ENCODE peak calls at places on chromosomes 2 and 18, in eight cellular contexts. C, L, G, K, V, E, Q and X are unnamed samples. For H3K4me1, the result is how much of the 10 kb centered on the place peaks cover.

GRCh38 chr18:74558096-74558495 is 23.8 kb downstream of the CNDP1 start:
- DNase-seq in V (no peak), C (no peak), Q (no peak), G (no peak), K (no peak), E (no peak), L (no peak), X (no peak)

GRCh38 chr2:166351319-166351718 is 24.4 kb downstream of the SCN9A start:
- DNase-seq in E (no peak), Q (no peak), K (no peak), L (no peak), G (no peak), V (no peak), C (no peak), X (no peak)

GRCh38 chr2:162261032-162261945 is 18.0 kb upstream of the FAP start:
- DNase-seq in K (peak), Q (no peak), E (no peak), V (no peak), G (peak), L (peak), C (no peak), X (peak)

GRCh38 chr2:168241208-168241607 is 6.2 kb downstream of the STK39 start:
- DNase-seq in Q (no peak), L (no peak), K (no peak), C (no peak), G (no peak), E (no peak), V (no peak), X (no peak)

GRCh38 chr2:23912054-23912453 is 14.9 kb downstream of the ATAD2B start:
- DNase-seq in V (no peak), K (no peak), C (no peak), Q (no peak), L (no peak), G (no peak), E (no peak), X (no peak)

GRCh38 chr2:57981369-57981768 is 65.2 kb upstream of the VRK2 start:
- DNase-seq in E (no peak), C (no peak), G (no peak), L (no peak), K (no peak), Q (peak), V (no peak), X (no peak)

GRCh38 chr18:67514901-67515540 is 1.5 kb downstream of the DSEL start:
- DNase-seq in V (no peak), L (no peak), G (no peak), E (no peak), Q (no peak), K (no peak), C (no peak), X (no peak)

GRCh38 chr18:39037925-39038324 is 1472.3 kb upstream of the CELF4 start:
- DNase-seq in L (no peak), E (no peak), K (peak), V (no peak), G (no peak), C (no peak), Q (no peak), X (no peak)

GRCh38 chr2:57720728-57721627 is 325.6 kb upstream of the VRK2 start:
- DNase-seq in K (peak), V (no peak), E (peak), C (peak), L (no peak), Q (peak), G (no peak), X (peak)

GRCh38 chr2:61793389-61793836 is 60.4 kb downstream of the FAM161A start:
- DNase-seq in Q (peak), C (peak), L (peak), K (peak), E (peak), V (no peak), G (peak), X (peak)

GRCh38 chr2:209525336-209525735 is 101.5 kb downstream of the MAP2 start:
- DNase-seq in L (no peak), K (peak), Q (no peak), C (no peak), G (no peak), E (no peak), V (no peak), X (no peak)

GRCh38 chr2:134276381-134277172 is 22.7 kb downstream of the MGAT5 start:
- DNase-seq in K (peak), L (no peak), Q (no peak), E (no peak), C (no peak), V (no peak), G (no peak), X (no peak)

GRCh38 chr18:29821544-29821943 is 1221.0 kb downstream of the DSC3 start:
- DNase-seq in Q (no peak), G (no peak), K (no peak), E (no peak), C (no peak), L (no peak), V (no peak), X (no peak)

GRCh38 chr18:47204908-47205522 is 28.9 kb upstream of the IER3IP1 start:
- DNase-seq in E (no peak), C (peak), Q (no peak), L (no peak), G (peak), V (no peak), K (peak), X (peak)

GRCh38 chr2:84302513-84303412 is 156.3 kb downstream of the SUCLG1 start:
- DNase-seq in V (no peak), C (peak), G (peak), L (no peak), K (peak), E (peak), Q (no peak), X (peak)

GRCh38 chr18:55003695-55004094 is 44.4 kb upstream of the CCDC68 start:
- DNase-seq in K (no peak), Q (no peak), L (no peak), C (no peak), G (no peak), E (no peak), V (no peak), X (no peak)

GRCh38 chr2:11784747-11785610 is 38.5 kb downstream of the LPIN1 start:
- DNase-seq in V (no peak), C (peak), K (peak), G (peak), Q (no peak), E (no peak), L (peak), X (peak)

GRCh38 chr2:70190086-70190412 is 770 bp downstream of the C2orf42 start:
- DNase-seq in C (no peak), L (no peak), K (peak), E (no peak), V (no peak), G (no peak), Q (no peak), X (peak)

GRCh38 chr18:76684265-76684664 is 138.1 kb upstream of the ZNF236 start:
- DNase-seq in G (no peak), K (no peak), Q (no peak), L (no peak), E (no peak), C (no peak), V (no peak), X (no peak)

DNA sequence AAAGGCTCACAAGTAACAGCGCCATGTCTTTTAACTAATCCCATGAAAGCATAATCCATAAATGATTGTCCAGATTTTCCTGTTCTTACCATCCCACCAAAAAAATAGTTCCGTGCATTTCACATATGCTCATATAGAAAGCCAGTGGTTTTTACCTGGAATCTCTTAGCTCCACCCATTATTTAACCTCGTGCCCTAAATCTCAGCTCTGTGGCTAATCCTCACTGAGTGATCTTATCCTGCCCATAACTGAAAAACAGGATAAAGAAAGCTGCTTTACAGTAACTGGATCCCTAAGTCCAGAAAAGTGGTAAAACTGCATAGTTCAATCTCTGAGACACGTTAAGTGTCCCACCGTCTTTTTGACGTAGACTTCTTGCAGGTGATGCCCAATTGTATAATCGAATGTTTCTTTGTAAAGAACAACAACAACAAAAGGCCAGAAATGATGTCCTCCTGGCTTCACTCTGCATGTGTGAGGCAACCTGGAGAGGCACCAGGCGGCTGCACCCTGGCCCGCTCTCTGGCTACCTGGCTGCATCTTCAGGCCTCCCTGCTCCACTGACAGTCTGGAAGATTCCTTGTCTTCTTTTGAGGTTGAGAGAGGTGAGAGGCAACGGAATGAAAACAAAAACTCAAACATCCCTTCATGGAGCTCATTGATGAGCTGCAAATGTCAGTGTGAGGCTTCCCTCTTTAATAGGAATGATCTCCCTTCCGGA is 38.6 kb downstream of the FEZ2 start:
- DNase-seq in G (no peak), Q (no peak), L (no peak), C (no peak), K (no peak), V (no peak), E (no peak), X (no peak)
- H3K4me1 ChIP-seq in G (under half), Q (under half), L (under half), C (under half), K (under half), V (under half), E (half or more), X (under half)

DNA sequence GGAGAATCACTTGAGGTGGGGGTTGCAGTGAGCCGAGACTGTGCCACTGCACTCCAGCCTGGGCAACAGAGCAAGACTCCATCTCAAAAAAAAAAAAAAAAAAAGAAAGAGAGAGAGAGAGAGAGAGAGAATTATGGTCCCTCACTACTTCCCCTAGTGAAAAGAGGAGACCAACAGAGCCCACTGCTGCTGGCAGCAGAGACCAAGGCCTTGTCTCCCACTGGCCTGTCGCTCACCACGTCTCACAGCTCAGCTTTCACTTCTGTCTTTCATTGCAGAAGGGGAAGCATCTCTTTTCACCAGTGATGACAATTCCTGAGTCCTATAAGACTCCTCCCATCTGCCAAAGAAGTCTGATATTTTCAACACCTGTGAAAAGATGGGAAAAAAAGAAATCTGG is 81.3 kb downstream of the CLHC1 start:
- DNase-seq in Q (no peak), C (no peak), E (no peak), K (no peak), V (no peak), G (no peak), L (peak), X (no peak)
- H3K4me1 ChIP-seq in Q (half or more), C (under half), E (under half), K (under half), V (under half), G (under half), L (under half), X (under half)

GRCh38 chr2:151262629-151263028 is 966 bp upstream of the RBM43 start:
- DNase-seq in L (no peak), C (no peak), V (no peak), K (no peak), G (no peak), E (no peak), Q (no peak), X (no peak)

GRCh38 chr2:151261240-151261976 is at the start of gene RBM43:
- DNase-seq in G (peak), E (no peak), V (peak), C (peak), K (peak), L (peak), Q (peak), X (peak)

GRCh38 chr2:151261977-151262291 is 271 bp upstream of the RBM43 start:
- DNase-seq in G (no peak), E (no peak), K (no peak), Q (no peak), C (no peak), V (no peak), L (no peak), X (no peak)

GRCh38 chr2:151260492-151261239 is 997 bp downstream of the RBM43 start:
- DNase-seq in G (no peak), Q (no peak), C (no peak), V (no peak), K (no peak), L (no peak), E (no peak), X (no peak)

GRCh38 chr2:151258121-151258520 is 3.5 kb downstream of the RBM43 start:
- DNase-seq in L (no peak), Q (no peak), G (no peak), C (no peak), V (no peak), E (no peak), K (no peak), X (no peak)
- H3K4me1 ChIP-seq in L (under half), Q (under half), G (under half), C (under half), V (under half), E (under half), K (under half), X (under half)

DNA sequence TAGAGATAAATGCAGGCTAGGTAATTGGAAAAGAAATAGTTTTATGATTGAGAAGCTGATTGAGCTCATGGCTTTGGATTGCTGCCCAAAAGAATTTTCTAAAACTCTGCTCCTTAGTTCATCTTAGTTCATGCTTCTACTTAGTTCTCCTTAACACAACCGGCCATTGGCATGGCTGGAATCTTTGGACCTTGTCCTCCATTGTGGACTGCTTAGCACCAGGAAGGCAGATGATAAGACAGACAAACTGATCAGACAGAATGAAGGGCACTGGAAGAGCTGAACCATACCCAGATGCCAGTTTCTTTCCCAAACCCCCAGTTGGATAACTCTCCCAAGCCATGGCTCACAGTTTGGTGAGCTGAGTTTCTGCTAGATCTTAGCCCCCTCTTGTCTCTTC is 36.3 kb upstream of the NABP1 start:
- DNase-seq in V (no peak), L (no peak), G (no peak), E (no peak), C (no peak), Q (no peak), K (no peak), X (no peak)
- H3K4me1 ChIP-seq in V (under half), L (under half), G (under half), E (under half), C (under half), Q (under half), K (under half), X (under half)

DNA sequence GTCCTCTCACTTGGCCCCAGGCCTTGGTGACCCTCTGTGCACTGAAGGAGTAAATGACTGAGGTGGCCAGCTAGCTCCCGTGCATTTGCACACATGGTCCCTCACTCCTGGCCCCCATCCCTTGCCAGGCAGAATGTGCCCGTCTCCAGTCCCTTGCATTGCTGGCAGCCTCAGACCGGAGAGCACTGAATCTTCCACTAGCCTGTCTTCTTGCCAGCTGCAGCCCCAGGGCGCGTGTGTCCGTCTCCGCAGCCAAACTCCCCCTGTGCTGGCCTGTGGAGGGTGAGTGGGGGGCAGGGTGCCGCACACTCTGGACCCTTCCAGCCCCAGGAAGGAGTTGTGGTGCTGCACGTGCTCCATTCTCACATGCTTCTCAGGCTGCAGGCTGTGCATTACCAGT is 35.9 kb downstream of the INPP4A start:
- DNase-seq in Q (no peak), G (peak), L (no peak), K (no peak), C (no peak), E (no peak), V (no peak), X (no peak)
- H3K4me1 ChIP-seq in Q (half or more), G (half or more), L (half or more), K (under half), C (half or more), E (under half), V (under half), X (under half)

DNA sequence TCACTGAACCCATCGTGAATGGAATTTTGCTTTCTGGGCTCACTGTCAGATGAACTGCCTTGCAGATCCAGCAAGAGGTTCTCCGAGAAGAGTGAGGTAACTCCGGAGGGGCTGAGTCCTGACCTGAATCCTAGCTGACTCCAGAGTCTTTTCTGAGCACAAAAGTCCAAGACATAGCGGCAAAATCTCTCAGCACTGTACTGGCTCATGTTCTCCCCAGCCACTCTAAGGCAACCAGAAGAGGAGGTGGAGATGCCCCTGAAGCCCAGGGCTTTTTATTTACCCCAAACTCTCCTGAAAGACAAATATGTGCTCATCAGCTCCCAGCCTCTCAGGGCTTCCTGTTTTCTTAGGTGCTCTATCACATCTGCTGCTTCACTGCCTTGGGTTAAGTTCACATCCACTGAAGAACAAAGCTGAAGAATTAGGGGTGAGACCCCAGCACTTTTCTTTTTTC is 221.8 kb downstream of the MREG start:
- DNase-seq in Q (peak), G (no peak), K (no peak), L (no peak), E (no peak), V (no peak), C (no peak), X (no peak)
- H3K4me1 ChIP-seq in Q (under half), G (under half), K (under half), L (under half), E (under half), V (under half), C (under half), X (under half)

DNA sequence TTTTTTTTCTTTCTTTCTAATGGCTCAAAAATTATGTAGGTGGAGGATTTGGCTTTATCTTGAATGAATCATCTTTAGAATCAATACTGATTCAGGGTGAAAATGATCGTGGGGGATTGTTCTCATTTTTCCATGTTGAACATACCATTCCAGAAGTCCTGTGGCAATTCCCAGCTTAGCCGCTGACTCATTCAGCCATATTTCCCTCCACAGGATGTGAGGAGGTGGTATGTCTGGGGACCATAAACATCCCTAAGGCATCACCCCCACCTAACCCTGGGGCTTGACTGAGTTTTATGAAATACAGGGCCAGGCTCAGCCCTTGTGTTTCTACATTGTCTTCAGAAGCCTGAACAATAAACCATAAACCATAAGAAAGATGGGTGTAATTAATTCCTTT is 92.7 kb upstream of the FN1 start:
- DNase-seq in V (no peak), G (no peak), L (no peak), C (no peak), K (no peak), Q (no peak), E (no peak), X (no peak)
- H3K4me1 ChIP-seq in V (under half), G (under half), L (under half), C (under half), K (under half), Q (under half), E (under half), X (under half)

DNA sequence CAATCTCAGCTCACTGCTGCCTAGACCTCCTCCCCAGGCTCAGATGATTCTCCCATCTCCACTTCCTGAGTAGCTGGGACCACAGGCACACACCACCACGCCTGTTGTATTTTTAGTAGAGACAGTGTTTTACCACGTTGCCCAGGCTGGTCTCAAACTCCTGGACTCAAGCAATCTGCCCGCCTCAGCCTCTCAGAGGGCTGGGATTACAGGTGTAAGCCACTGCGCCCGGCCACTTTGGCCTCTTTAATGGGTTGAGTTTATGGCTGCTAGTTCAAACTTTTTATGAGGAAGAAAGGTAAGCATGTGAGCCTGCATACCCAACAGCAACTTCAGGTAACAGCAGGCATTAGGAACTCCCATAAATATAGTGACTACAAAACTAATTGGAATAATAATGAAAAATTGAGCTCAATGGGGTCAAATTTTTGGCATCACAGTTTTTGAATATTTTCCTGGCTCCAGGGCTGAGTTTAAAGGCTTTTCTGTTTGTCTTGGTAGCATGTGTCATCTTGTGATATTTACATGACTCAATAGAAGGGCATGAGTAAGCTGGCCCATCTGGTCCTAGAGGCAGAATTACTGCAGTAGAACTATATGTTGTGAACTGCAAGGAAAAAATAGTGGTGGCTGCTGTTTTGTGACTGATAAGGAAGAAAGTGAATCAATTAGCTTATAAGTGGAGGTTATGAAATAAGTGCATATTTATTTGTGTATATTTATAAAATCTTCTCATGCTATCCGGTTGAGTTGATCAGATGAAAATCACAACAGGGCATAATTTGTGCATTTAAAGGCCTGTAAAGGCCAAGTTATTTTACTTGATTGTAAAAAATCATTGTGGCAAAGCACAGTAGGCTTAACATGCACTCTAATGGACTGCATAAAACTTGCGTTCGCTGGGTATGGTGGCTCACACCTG is 24.8 kb downstream of the GALM start:
- DNase-seq in E (peak), G (peak), Q (peak), C (no peak), K (no peak), V (no peak), L (no peak), X (peak)
- H3K4me1 ChIP-seq in E (under half), G (under half), Q (half or more), C (under half), K (under half), V (under half), L (under half), X (under half)

GRCh38 chr2:238286095-238286494 is 2.3 kb downstream of the PER2 start:
- DNase-seq in Q (no peak), K (no peak), E (no peak), G (no peak), C (no peak), L (no peak), V (no peak), X (no peak)
- H3K4me1 ChIP-seq in Q (half or more), K (under half), E (under half), G (half or more), C (under half), L (half or more), V (under half), X (under half)